ENCODE peak calls at places on chromosomes 5 and 9, in five cellular contexts. One of them, this sample, is unnamed.

GRCh38 chr5:56447656-56448055 is 214.5 kb upstream of the ANKRD55 start:
- DNase-seq in adipocyte: no peak
- DNase-seq in left lung: no peak
- DNase-seq in effector memory CD4-positive, alpha-beta T cell: no peak
- DNase-seq in left ventricle myocardium inferior: no peak
- DNase-seq in this sample: no peak

GRCh38 chr9:38192731-38193130 is 123.7 kb upstream of the SHB start:
- DNase-seq in adipocyte: no peak
- DNase-seq in left lung: no peak
- DNase-seq in effector memory CD4-positive, alpha-beta T cell: no peak
- DNase-seq in left ventricle myocardium inferior: no peak
- DNase-seq in this sample: no peak

GRCh38 chr9:137150485-137151060 is 11.6 kb downstream of the GRIN1 start:
- DNase-seq in adipocyte: no peak
- DNase-seq in left lung: peak; percentile 57
- DNase-seq in effector memory CD4-positive, alpha-beta T cell: no peak
- DNase-seq in left ventricle myocardium inferior: no peak
- DNase-seq in this sample: no peak

GRCh38 chr5:91312698-91313097 is 70.4 kb downstream of the ARRDC3 start:
- DNase-seq in adipocyte: peak; percentile 14
- DNase-seq in left lung: no peak
- DNase-seq in effector memory CD4-positive, alpha-beta T cell: no peak
- DNase-seq in left ventricle myocardium inferior: no peak
- DNase-seq in this sample: no peak

GRCh38 chr9:129089246-129089645 is 8.3 kb downstream of the DOLPP1 start:
- DNase-seq in adipocyte: no peak
- DNase-seq in left lung: no peak
- DNase-seq in effector memory CD4-positive, alpha-beta T cell: no peak
- DNase-seq in left ventricle myocardium inferior: no peak
- DNase-seq in this sample: no peak

GRCh38 chr5:132103380-132103951 is 29.9 kb downstream of the CSF2 start:
- DNase-seq in adipocyte: peak; percentile 90
- DNase-seq in left lung: peak; percentile 71
- DNase-seq in effector memory CD4-positive, alpha-beta T cell: peak; percentile 59
- DNase-seq in left ventricle myocardium inferior: peak; percentile 76
- DNase-seq in this sample: peak; percentile 78

GRCh38 chr9:27701029-27701428 is 127.7 kb upstream of the C9orf72 start:
- DNase-seq in adipocyte: no peak
- DNase-seq in left lung: no peak
- DNase-seq in effector memory CD4-positive, alpha-beta T cell: no peak
- DNase-seq in left ventricle myocardium inferior: no peak
- DNase-seq in this sample: no peak

GRCh38 chr5:120769291-120769872 is 305.3 kb downstream of the PRR16 start:
- DNase-seq in adipocyte: peak; percentile 60
- DNase-seq in left lung: no peak
- DNase-seq in effector memory CD4-positive, alpha-beta T cell: no peak
- DNase-seq in left ventricle myocardium inferior: no peak
- DNase-seq in this sample: no peak

GRCh38 chr9:95425910-95426551 is 90.7 kb downstream of the PTCH1 start:
- DNase-seq in adipocyte: peak; percentile 12
- DNase-seq in left lung: no peak
- DNase-seq in effector memory CD4-positive, alpha-beta T cell: no peak
- DNase-seq in left ventricle myocardium inferior: no peak
- DNase-seq in this sample: peak; percentile 37

GRCh38 chr9:69322256-69322655 is 2.8 kb upstream of the ENTREP1 start:
- DNase-seq in adipocyte: no peak
- DNase-seq in left lung: no peak
- DNase-seq in effector memory CD4-positive, alpha-beta T cell: no peak
- DNase-seq in left ventricle myocardium inferior: no peak
- DNase-seq in this sample: no peak

DNA sequence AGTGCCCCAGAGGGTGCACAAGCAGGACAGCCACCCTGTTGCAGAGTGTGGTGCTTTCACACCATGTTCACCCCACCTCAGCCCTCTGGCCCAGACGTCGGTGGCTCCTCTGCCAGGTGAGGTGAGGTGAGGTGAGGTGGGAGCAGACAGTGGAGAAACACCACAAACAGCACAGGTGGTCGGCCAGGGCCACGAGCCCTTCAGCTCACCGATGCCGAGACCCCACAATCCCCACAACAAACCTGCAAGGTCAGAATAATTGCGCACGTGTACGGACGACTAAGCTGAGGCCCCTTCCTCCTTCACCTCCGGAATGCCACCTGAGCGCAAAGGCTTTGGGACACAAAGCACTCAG is 10.5 kb downstream of the BRD3 start:
- DNase-seq in adipocyte: no peak
- DNase-seq in left lung: no peak
- DNase-seq in effector memory CD4-positive, alpha-beta T cell: no peak
- DNase-seq in left ventricle myocardium inferior: peak; percentile 13
- DNase-seq in this sample: no peak
- H3K4me1 ChIP-seq in adipocyte: peaks cover 31% of the 10 kb centered on the region
- H3K4me1 ChIP-seq in left lung: peaks cover 24% of the 10 kb centered on the region
- H3K4me1 ChIP-seq in effector memory CD4-positive, alpha-beta T cell: peaks cover 19% of the 10 kb centered on the region
- H3K4me1 ChIP-seq in left ventricle myocardium inferior: peaks cover 76% of the 10 kb centered on the region
- H3K4me1 ChIP-seq in this sample: peaks cover 52% of the 10 kb centered on the region

DNA sequence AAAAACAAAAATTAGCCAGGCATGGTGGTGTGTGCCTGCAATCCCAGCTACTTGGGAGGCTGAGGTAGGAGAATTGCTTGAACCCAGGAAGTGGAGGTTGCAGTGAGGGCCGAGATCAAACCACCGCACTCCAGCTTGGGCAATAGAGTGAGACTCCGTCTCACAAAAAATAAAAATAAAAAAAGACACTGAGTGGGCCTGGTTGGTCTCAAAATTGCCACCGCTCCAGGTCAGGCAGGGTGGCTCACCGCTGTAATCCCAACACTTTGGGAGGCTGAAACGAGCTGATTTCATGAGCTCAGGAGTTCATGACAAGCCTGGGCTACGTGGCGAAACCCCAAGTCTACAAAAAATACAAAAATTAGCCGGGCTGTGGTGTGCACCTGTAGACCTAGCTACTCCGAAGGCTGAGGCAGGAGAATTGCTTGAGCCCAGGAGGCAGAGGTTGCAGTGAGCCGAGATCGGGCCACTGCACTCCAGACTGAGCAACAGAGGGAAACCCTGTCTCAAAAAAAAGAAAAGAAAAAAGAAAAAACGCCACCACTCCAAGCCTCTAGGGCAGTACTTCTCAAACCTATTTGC is 1.8 kb downstream of the STK10 start:
- DNase-seq in adipocyte: no peak
- DNase-seq in left lung: no peak
- DNase-seq in effector memory CD4-positive, alpha-beta T cell: no peak
- DNase-seq in left ventricle myocardium inferior: no peak
- DNase-seq in this sample: no peak
- H3K4me3 ChIP-seq in adipocyte: peak overlapping the region; percentile 92
- H3K4me3 ChIP-seq in left lung: peak overlapping the region; percentile 96
- H3K4me3 ChIP-seq in effector memory CD4-positive, alpha-beta T cell: peak overlapping the region; percentile 95
- H3K4me3 ChIP-seq in left ventricle myocardium inferior: peak overlapping the region; percentile 88
- H3K4me3 ChIP-seq in this sample: no peak overlapping the region

DNA sequence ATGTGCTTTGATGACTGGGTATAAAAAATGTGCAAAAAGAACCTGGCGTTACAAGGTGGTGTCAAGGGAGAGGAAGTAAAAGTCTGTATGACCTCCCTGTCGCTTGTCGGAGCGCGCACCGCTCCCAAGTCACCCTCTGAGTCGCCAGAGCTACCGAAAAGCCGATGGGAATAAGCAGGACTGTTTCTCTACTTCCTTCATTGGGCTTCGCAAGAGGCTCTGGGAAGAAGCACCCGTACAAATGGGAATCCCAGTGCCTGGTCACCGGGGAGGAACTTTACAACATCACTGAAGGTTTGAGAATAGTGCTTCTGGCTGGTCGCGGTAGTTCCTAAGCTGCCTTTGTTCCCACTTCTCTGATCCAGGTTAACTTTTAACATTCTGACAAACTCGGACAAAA is 1.3 kb upstream of the DMRT2 start:
- DNase-seq in adipocyte: no peak
- DNase-seq in left lung: no peak
- DNase-seq in effector memory CD4-positive, alpha-beta T cell: no peak
- DNase-seq in left ventricle myocardium inferior: no peak
- DNase-seq in this sample: no peak
- H3K27me3 ChIP-seq in adipocyte: no peaks in the 10 kb centered on the region
- H3K27me3 ChIP-seq in left lung: peaks cover 100% of the 10 kb centered on the region
- H3K27me3 ChIP-seq in effector memory CD4-positive, alpha-beta T cell: peaks cover 75% of the 10 kb centered on the region
- H3K27me3 ChIP-seq in left ventricle myocardium inferior: peaks cover 100% of the 10 kb centered on the region
- H3K27me3 ChIP-seq in this sample: no peaks in the 10 kb centered on the region

GRCh38 chr9:109794361-109795012 is 14.5 kb downstream of the PALM2AKAP2 start:
- DNase-seq in adipocyte: peak; percentile 60
- DNase-seq in left lung: no peak
- DNase-seq in effector memory CD4-positive, alpha-beta T cell: no peak
- DNase-seq in left ventricle myocardium inferior: no peak
- DNase-seq in this sample: no peak
- H3K4me1 ChIP-seq in adipocyte: peaks cover 67% of the 10 kb centered on the region
- H3K4me1 ChIP-seq in left lung: no peaks in the 10 kb centered on the region
- H3K4me1 ChIP-seq in effector memory CD4-positive, alpha-beta T cell: no peaks in the 10 kb centered on the region
- H3K4me1 ChIP-seq in left ventricle myocardium inferior: peaks cover 85% of the 10 kb centered on the region
- H3K4me1 ChIP-seq in this sample: peaks cover 38% of the 10 kb centered on the region

GRCh38 chr9:93120846-93121315 is 13.2 kb downstream of the NINJ1 start:
- DNase-seq in adipocyte: no peak
- DNase-seq in left lung: peak; percentile 33
- DNase-seq in effector memory CD4-positive, alpha-beta T cell: no peak
- DNase-seq in left ventricle myocardium inferior: peak; percentile 15
- DNase-seq in this sample: no peak
- H3K4me3 ChIP-seq in adipocyte: no peak overlapping the region
- H3K4me3 ChIP-seq in left lung: peak overlapping the region; percentile 11
- H3K4me3 ChIP-seq in effector memory CD4-positive, alpha-beta T cell: no peak overlapping the region
- H3K4me3 ChIP-seq in left ventricle myocardium inferior: no peak overlapping the region
- H3K4me3 ChIP-seq in this sample: no peak overlapping the region

GRCh38 chr5:171616002-171616780 is 169.4 kb upstream of the SMIM23 start:
- DNase-seq in adipocyte: no peak
- DNase-seq in left lung: no peak
- DNase-seq in effector memory CD4-positive, alpha-beta T cell: no peak
- DNase-seq in left ventricle myocardium inferior: no peak
- DNase-seq in this sample: no peak
- H3K27me3 ChIP-seq in adipocyte: peaks cover 57% of the 10 kb centered on the region
- H3K27me3 ChIP-seq in left lung: peaks cover 6% of the 10 kb centered on the region
- H3K27me3 ChIP-seq in effector memory CD4-positive, alpha-beta T cell: peaks cover 3% of the 10 kb centered on the region
- H3K27me3 ChIP-seq in left ventricle myocardium inferior: peaks cover 3% of the 10 kb centered on the region
- H3K27me3 ChIP-seq in this sample: no peaks in the 10 kb centered on the region

GRCh38 chr5:14193496-14193895 is 50.4 kb downstream of the TRIO start:
- DNase-seq in adipocyte: no peak
- DNase-seq in left lung: no peak
- DNase-seq in effector memory CD4-positive, alpha-beta T cell: no peak
- DNase-seq in left ventricle myocardium inferior: no peak
- DNase-seq in this sample: no peak
- H3K4me1 ChIP-seq in adipocyte: peaks cover 83% of the 10 kb centered on the region
- H3K4me1 ChIP-seq in left lung: peaks cover 15% of the 10 kb centered on the region
- H3K4me1 ChIP-seq in effector memory CD4-positive, alpha-beta T cell: no peaks in the 10 kb centered on the region
- H3K4me1 ChIP-seq in left ventricle myocardium inferior: peaks cover 96% of the 10 kb centered on the region
- H3K4me1 ChIP-seq in this sample: peaks cover 11% of the 10 kb centered on the region

GRCh38 chr9:136107953-136108647 is 10.6 kb downstream of the TMEM250 start:
- DNase-seq in adipocyte: no peak
- DNase-seq in left lung: peak; percentile 66
- DNase-seq in effector memory CD4-positive, alpha-beta T cell: no peak
- DNase-seq in left ventricle myocardium inferior: no peak
- DNase-seq in this sample: no peak

GRCh38 chr9:136109351-136110081 is 9.2 kb downstream of the TMEM250 start:
- DNase-seq in adipocyte: peak; percentile 93
- DNase-seq in left lung: peak; percentile 92
- DNase-seq in effector memory CD4-positive, alpha-beta T cell: peak; percentile 82
- DNase-seq in left ventricle myocardium inferior: peak; percentile 92
- DNase-seq in this sample: peak; percentile 94

GRCh38 chr9:136107155-136107952 is 11.3 kb downstream of the TMEM250 start:
- DNase-seq in adipocyte: no peak
- DNase-seq in left lung: no peak
- DNase-seq in effector memory CD4-positive, alpha-beta T cell: peak; percentile 20
- DNase-seq in left ventricle myocardium inferior: no peak
- DNase-seq in this sample: no peak

GRCh38 chr9:136110082-136111061 is 8.3 kb downstream of the TMEM250 start:
- DNase-seq in adipocyte: peak; percentile 48
- DNase-seq in left lung: no peak
- DNase-seq in effector memory CD4-positive, alpha-beta T cell: no peak
- DNase-seq in left ventricle myocardium inferior: no peak
- DNase-seq in this sample: peak; percentile 54

DNA sequence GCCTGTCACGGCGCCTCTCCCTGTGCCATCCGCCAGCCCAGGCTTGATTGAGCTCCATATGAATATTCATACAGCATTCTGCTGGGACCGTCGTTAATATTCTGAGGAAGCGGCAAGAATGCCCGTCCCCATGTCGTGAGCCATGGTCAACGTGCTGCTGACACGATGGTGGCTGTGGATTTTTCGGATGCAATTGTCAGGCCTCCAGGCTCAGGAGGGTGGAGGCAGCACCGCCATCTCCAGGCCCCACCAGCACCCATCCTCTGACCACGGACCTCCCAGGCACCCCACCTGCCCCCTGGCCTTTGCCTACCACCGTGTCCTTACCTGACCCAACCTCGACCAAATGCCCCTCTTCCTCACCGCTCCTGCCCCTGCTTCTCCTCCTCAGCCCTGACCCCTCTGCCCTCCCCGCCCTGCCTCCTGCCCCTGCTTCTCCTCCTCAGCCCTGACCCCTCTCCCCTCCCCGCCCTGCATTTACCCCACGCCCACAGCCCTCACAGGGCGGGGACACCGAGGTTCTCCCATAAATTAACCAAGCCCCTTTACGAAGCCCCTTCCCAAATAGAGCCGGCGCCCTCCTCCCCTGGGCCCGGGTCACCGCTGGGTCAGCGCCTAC is 9.9 kb downstream of the TMEM250 start:
- DNase-seq in adipocyte: no peak
- DNase-seq in left lung: no peak
- DNase-seq in effector memory CD4-positive, alpha-beta T cell: no peak
- DNase-seq in left ventricle myocardium inferior: no peak
- DNase-seq in this sample: no peak
- H3K4me3 ChIP-seq in adipocyte: no peak overlapping the region
- H3K4me3 ChIP-seq in left lung: peak overlapping the region; percentile 36
- H3K4me3 ChIP-seq in effector memory CD4-positive, alpha-beta T cell: peak overlapping the region; percentile 67
- H3K4me3 ChIP-seq in left ventricle myocardium inferior: peak overlapping the region; percentile 63
- H3K4me3 ChIP-seq in this sample: no peak overlapping the region